ENCODE peak calls at places on chromosomes 1 and 21, in five cellular contexts. One of them, this sample, is unnamed.
A peak's percentile ranks its signal among the peaks of the same experiment; 100 is the strongest.

GRCh38 chr1:231642600-231643332 is 16.2 kb downstream of the DISC1 start:
- DNase-seq in choroid plexus epithelial cell: no peak
- DNase-seq in fibroblast of the aortic adventitia: no peak
- DNase-seq in Peyer's patch: no peak
- DNase-seq in CD8-positive, alpha-beta T cell: no peak
- DNase-seq in this sample: no peak

GRCh38 chr1:89686520-89686919 is 53.6 kb downstream of the LRRC8C start:
- DNase-seq in choroid plexus epithelial cell: no peak
- DNase-seq in fibroblast of the aortic adventitia: no peak
- DNase-seq in Peyer's patch: no peak
- DNase-seq in CD8-positive, alpha-beta T cell: no peak
- DNase-seq in this sample: no peak

GRCh38 chr1:183023601-183024351 is 556 bp downstream of the LAMC1 start:
- DNase-seq in choroid plexus epithelial cell: peak; percentile 60
- DNase-seq in fibroblast of the aortic adventitia: peak; percentile 46
- DNase-seq in Peyer's patch: peak; percentile 76
- DNase-seq in CD8-positive, alpha-beta T cell: no peak
- DNase-seq in this sample: peak; percentile 91

GRCh38 chr21:39595465-39595864 is 17.3 kb upstream of the B3GALT5 start:
- DNase-seq in choroid plexus epithelial cell: no peak
- DNase-seq in fibroblast of the aortic adventitia: no peak
- DNase-seq in Peyer's patch: no peak
- DNase-seq in CD8-positive, alpha-beta T cell: no peak
- DNase-seq in this sample: no peak

GRCh38 chr1:227935826-227936225 is 11.9 kb downstream of the WNT9A start:
- DNase-seq in choroid plexus epithelial cell: no peak
- DNase-seq in fibroblast of the aortic adventitia: no peak
- DNase-seq in Peyer's patch: no peak
- DNase-seq in CD8-positive, alpha-beta T cell: no peak
- DNase-seq in this sample: no peak

GRCh38 chr1:36008546-36009197 is 75.2 kb upstream of the TEKT2 start:
- DNase-seq in choroid plexus epithelial cell: peak; percentile 87
- DNase-seq in fibroblast of the aortic adventitia: peak; percentile 70
- DNase-seq in Peyer's patch: no peak
- DNase-seq in CD8-positive, alpha-beta T cell: no peak
- DNase-seq in this sample: no peak

GRCh38 chr1:2777428-2778219 is 23.9 kb downstream of the TTC34 start:
- DNase-seq in choroid plexus epithelial cell: no peak
- DNase-seq in fibroblast of the aortic adventitia: no peak
- DNase-seq in Peyer's patch: no peak
- DNase-seq in CD8-positive, alpha-beta T cell: no peak
- DNase-seq in this sample: peak; percentile 39

GRCh38 chr1:93614550-93615200 is 67.0 kb downstream of the BCAR3 start:
- DNase-seq in choroid plexus epithelial cell: no peak
- DNase-seq in fibroblast of the aortic adventitia: peak; percentile 86
- DNase-seq in Peyer's patch: no peak
- DNase-seq in CD8-positive, alpha-beta T cell: no peak
- DNase-seq in this sample: no peak

GRCh38 chr1:87024936-87025537 is 110.6 kb downstream of the HS2ST1 start:
- DNase-seq in choroid plexus epithelial cell: peak; percentile 64
- DNase-seq in fibroblast of the aortic adventitia: peak; percentile 30
- DNase-seq in Peyer's patch: no peak
- DNase-seq in CD8-positive, alpha-beta T cell: no peak
- DNase-seq in this sample: no peak

GRCh38 chr1:60870269-60870668 is 212.1 kb upstream of the NFIA start:
- DNase-seq in choroid plexus epithelial cell: no peak
- DNase-seq in fibroblast of the aortic adventitia: no peak
- DNase-seq in Peyer's patch: no peak
- DNase-seq in CD8-positive, alpha-beta T cell: no peak
- DNase-seq in this sample: no peak

GRCh38 chr1:108826081-108826635 is 30.7 kb downstream of the AKNAD1 start:
- DNase-seq in choroid plexus epithelial cell: no peak
- DNase-seq in fibroblast of the aortic adventitia: no peak
- DNase-seq in Peyer's patch: no peak
- DNase-seq in CD8-positive, alpha-beta T cell: no peak
- DNase-seq in this sample: no peak

GRCh38 chr1:14140800-14141526 is 441.0 kb downstream of the PRDM2 start:
- DNase-seq in choroid plexus epithelial cell: peak; percentile 5
- DNase-seq in fibroblast of the aortic adventitia: peak; percentile 2
- DNase-seq in Peyer's patch: no peak
- DNase-seq in CD8-positive, alpha-beta T cell: no peak
- DNase-seq in this sample: no peak

GRCh38 chr1:35558374-35559316 is 1.0 kb downstream of the NCDN start:
- DNase-seq in choroid plexus epithelial cell: no peak
- DNase-seq in fibroblast of the aortic adventitia: no peak
- DNase-seq in Peyer's patch: no peak
- DNase-seq in CD8-positive, alpha-beta T cell: no peak
- DNase-seq in this sample: peak; percentile 84

GRCh38 chr1:33758698-33759097 is 105.2 kb upstream of the HMGB4 start:
- DNase-seq in choroid plexus epithelial cell: no peak
- DNase-seq in fibroblast of the aortic adventitia: peak; percentile 77
- DNase-seq in Peyer's patch: no peak
- DNase-seq in CD8-positive, alpha-beta T cell: no peak
- DNase-seq in this sample: no peak

GRCh38 chr21:41916888-41917433 is 36.9 kb downstream of the C2CD2 start:
- DNase-seq in choroid plexus epithelial cell: no peak
- DNase-seq in fibroblast of the aortic adventitia: no peak
- DNase-seq in Peyer's patch: no peak
- DNase-seq in CD8-positive, alpha-beta T cell: no peak
- DNase-seq in this sample: no peak
- TF ChIP-seq CTCF in choroid plexus epithelial cell: no peak
- TF ChIP-seq CTCF in fibroblast of the aortic adventitia: no peak
- TF ChIP-seq CTCF in Peyer's patch: no peak
- TF ChIP-seq CTCF in CD8-positive, alpha-beta T cell: no peak
- TF ChIP-seq CTCF in this sample: no peak

GRCh38 chr1:220787069-220787614 is 429 bp downstream of the MTARC1 start:
- DNase-seq in choroid plexus epithelial cell: no peak
- DNase-seq in fibroblast of the aortic adventitia: no peak
- DNase-seq in Peyer's patch: no peak
- DNase-seq in CD8-positive, alpha-beta T cell: no peak
- DNase-seq in this sample: peak; percentile 85
- TF ChIP-seq CTCF in choroid plexus epithelial cell: no peak
- TF ChIP-seq CTCF in fibroblast of the aortic adventitia: no peak
- TF ChIP-seq CTCF in Peyer's patch: no peak
- TF ChIP-seq CTCF in CD8-positive, alpha-beta T cell: no peak
- TF ChIP-seq CTCF in this sample: no peak

DNA sequence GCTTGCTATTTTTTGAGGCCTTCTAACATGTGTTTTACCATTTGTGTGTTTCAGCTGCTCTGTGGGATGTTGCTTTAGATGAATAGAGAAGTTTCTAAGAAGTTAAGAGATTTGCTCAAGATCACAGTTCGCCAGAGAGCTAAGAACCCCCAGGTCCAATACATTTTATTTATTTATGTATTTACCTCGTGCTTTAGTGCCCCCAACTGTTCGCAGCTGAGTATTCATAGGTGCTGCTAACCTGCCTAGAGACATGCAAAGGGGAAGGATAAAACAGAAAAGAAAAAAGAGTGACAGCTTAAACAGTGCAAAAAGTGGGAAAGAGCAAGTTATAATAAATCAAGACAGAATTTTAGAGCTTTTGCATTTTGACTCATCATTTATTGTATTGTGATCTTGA is 31.1 kb downstream of the NFYC start:
- DNase-seq in choroid plexus epithelial cell: no peak
- DNase-seq in fibroblast of the aortic adventitia: no peak
- DNase-seq in Peyer's patch: no peak
- DNase-seq in CD8-positive, alpha-beta T cell: no peak
- DNase-seq in this sample: no peak
- TF ChIP-seq CTCF in choroid plexus epithelial cell: no peak
- TF ChIP-seq CTCF in fibroblast of the aortic adventitia: no peak
- TF ChIP-seq CTCF in Peyer's patch: no peak
- TF ChIP-seq CTCF in CD8-positive, alpha-beta T cell: no peak
- TF ChIP-seq CTCF in this sample: no peak

DNA sequence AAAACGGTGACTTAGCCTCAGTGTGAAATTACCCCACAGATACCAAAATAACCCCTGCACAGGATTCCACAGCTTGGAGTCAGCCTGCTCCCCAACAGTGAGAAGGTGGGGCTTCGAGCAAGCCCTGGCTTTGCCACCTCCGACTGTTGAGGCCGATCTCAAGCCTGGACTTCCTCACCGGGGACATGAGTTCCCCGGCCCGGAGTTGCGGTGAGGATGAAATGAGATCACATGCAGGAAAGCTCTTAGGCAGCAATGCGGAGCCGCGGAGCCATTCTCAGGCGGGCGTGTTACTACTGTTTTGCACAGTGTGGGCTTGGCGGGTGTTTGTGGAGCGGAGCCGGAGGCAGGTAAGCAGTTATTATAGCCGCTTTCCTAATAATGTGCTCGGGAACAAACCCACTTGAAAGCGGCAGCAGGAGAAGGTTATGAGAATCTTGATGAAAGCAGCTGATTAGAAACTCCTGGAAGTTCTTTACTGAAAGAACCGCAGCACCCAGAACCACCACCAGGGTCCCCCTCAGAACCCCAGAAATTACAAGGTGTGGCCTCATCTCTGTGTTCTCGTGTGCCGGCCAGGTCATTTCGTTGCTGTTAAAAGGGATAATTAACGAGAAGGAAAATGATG is 3.9 kb upstream of the CLSTN1 start:
- DNase-seq in choroid plexus epithelial cell: peak; percentile 26
- DNase-seq in fibroblast of the aortic adventitia: no peak
- DNase-seq in Peyer's patch: no peak
- DNase-seq in CD8-positive, alpha-beta T cell: no peak
- DNase-seq in this sample: peak; percentile 78
- TF ChIP-seq CTCF in choroid plexus epithelial cell: peak; percentile 59
- TF ChIP-seq CTCF in fibroblast of the aortic adventitia: peak; percentile 49
- TF ChIP-seq CTCF in Peyer's patch: no peak
- TF ChIP-seq CTCF in CD8-positive, alpha-beta T cell: peak; percentile 39
- TF ChIP-seq CTCF in this sample: no peak

DNA sequence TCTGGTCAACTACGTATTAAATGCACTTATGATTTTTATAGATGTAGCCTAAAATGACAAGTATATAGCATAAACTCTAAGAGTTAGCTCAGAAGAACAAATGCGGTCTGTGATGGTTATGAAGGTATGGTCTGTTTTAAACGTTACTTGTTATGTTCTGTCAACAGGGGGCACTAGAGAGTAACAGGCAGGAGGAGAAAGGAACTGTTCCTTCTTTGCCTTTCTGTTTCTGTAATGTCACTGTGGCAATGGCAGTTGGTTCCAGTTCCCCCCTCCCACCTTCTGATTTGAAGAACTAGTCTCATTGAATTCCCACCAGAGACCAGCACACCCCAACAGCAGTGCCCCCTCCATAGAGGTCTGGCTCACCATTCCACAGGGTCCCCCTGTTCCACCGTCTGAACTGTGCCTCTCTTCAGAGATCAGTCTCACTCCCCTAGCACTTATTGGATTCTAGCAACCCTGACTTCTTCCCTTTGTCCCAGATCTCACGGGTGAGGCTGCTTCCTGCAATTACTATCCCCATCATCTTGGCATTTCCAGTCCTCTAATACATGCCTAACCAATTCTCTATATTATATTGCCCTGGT is 14.0 kb downstream of the KRTAP24-1 start:
- DNase-seq in choroid plexus epithelial cell: peak; percentile 5
- DNase-seq in fibroblast of the aortic adventitia: no peak
- DNase-seq in Peyer's patch: no peak
- DNase-seq in CD8-positive, alpha-beta T cell: no peak
- DNase-seq in this sample: no peak
- TF ChIP-seq CTCF in choroid plexus epithelial cell: peak; percentile 31
- TF ChIP-seq CTCF in fibroblast of the aortic adventitia: no peak
- TF ChIP-seq CTCF in Peyer's patch: peak; percentile 11
- TF ChIP-seq CTCF in CD8-positive, alpha-beta T cell: no peak
- TF ChIP-seq CTCF in this sample: no peak

GRCh38 chr21:35649186-35649585 is 411.1 kb downstream of the SETD4 start:
- DNase-seq in choroid plexus epithelial cell: peak; percentile 42
- DNase-seq in fibroblast of the aortic adventitia: peak; percentile 70
- DNase-seq in Peyer's patch: no peak
- DNase-seq in CD8-positive, alpha-beta T cell: no peak
- DNase-seq in this sample: no peak

GRCh38 chr21:35646606-35647005 is 413.7 kb downstream of the SETD4 start:
- DNase-seq in choroid plexus epithelial cell: no peak
- DNase-seq in fibroblast of the aortic adventitia: no peak
- DNase-seq in Peyer's patch: no peak
- DNase-seq in CD8-positive, alpha-beta T cell: no peak
- DNase-seq in this sample: no peak

GRCh38 chr21:35652196-35652595 is 408.1 kb downstream of the SETD4 start:
- DNase-seq in choroid plexus epithelial cell: no peak
- DNase-seq in fibroblast of the aortic adventitia: no peak
- DNase-seq in Peyer's patch: no peak
- DNase-seq in CD8-positive, alpha-beta T cell: no peak
- DNase-seq in this sample: no peak

GRCh38 chr21:35651166-35651565 is 409.2 kb downstream of the SETD4 start:
- DNase-seq in choroid plexus epithelial cell: no peak
- DNase-seq in fibroblast of the aortic adventitia: no peak
- DNase-seq in Peyer's patch: no peak
- DNase-seq in CD8-positive, alpha-beta T cell: no peak
- DNase-seq in this sample: no peak

GRCh38 chr21:35648512-35648911 is 411.8 kb downstream of the SETD4 start:
- DNase-seq in choroid plexus epithelial cell: no peak
- DNase-seq in fibroblast of the aortic adventitia: no peak
- DNase-seq in Peyer's patch: no peak
- DNase-seq in CD8-positive, alpha-beta T cell: no peak
- DNase-seq in this sample: no peak
- TF ChIP-seq CTCF in choroid plexus epithelial cell: no peak
- TF ChIP-seq CTCF in fibroblast of the aortic adventitia: no peak
- TF ChIP-seq CTCF in Peyer's patch: no peak
- TF ChIP-seq CTCF in CD8-positive, alpha-beta T cell: no peak
- TF ChIP-seq CTCF in this sample: no peak

DNA sequence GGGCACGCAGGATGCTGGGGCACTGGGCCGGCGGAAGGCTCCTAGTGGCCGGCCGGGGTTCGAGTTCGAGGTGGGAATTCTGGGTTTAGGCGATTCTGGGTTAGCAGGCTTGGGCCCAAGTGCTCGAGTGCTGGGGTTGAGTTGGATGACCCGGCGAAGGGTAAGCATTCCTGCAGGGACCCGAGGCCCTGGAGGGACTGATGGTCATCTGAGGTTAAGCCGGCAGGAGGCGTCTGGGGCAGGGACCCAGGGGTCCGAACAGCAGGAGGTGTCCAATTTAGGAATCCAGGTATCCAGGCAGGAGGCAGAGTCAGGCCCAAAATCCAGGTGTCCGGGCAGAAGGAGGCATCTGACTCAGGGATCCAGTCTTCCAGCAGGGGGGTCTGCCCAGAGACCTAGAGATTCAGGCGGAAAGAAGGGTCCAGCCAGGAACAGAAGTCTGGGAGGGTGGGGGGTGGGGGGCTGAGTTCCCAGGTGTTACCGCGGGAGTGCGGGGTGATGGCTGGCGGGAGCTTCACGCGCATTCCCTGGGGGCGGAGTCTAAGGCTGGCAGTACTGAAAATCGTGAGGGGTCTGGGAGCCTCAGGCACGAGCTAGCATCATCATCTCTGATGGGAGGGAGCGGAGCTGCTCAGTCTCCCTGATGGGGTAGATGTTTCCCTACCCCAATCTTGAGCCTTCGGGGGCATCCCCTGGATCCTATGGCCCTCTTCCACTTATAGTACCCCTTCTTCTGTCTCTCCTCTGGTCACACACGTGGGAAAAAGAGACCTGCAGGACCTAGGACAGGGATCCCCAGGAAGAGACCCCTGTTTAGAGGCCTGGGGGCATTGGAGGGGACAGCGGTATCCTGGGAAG is 585 bp downstream of the GPR3 start:
- DNase-seq in choroid plexus epithelial cell: no peak
- DNase-seq in fibroblast of the aortic adventitia: no peak
- DNase-seq in Peyer's patch: no peak
- DNase-seq in CD8-positive, alpha-beta T cell: no peak
- DNase-seq in this sample: peak; percentile 66
- TF ChIP-seq CTCF in choroid plexus epithelial cell: peak; percentile 19
- TF ChIP-seq CTCF in fibroblast of the aortic adventitia: peak; percentile 20
- TF ChIP-seq CTCF in Peyer's patch: no peak
- TF ChIP-seq CTCF in CD8-positive, alpha-beta T cell: no peak
- TF ChIP-seq CTCF in this sample: no peak

This sample was measured in spleen.